ENCODE peak calls at places on chromosomes 4 and X, in ten cellular contexts. J, K, N, P, H, W, Q, V, U and D are unnamed samples.

GRCh38 chr4:100789991-100790390 is 272.2 kb upstream of the EMCN start:
- DNase-seq in J (no peak), K (no peak), N (no peak), P (no peak), H (no peak), W (no peak), Q (no peak), V (no peak), U (no peak), D (no peak)

GRCh38 chr4:42306221-42307109 is 90.8 kb upstream of the SHISA3 start:
- DNase-seq in J (no peak), K (no peak), N (no peak), P (no peak), H (peak; percentile 5), W (no peak), Q (no peak), V (no peak), U (no peak), D (no peak)

GRCh38 chr4:54585321-54586000 is 72.3 kb upstream of the KIT start:
- DNase-seq in J (no peak), K (no peak), N (no peak), P (no peak), H (no peak), W (no peak), Q (no peak), V (no peak), U (peak; percentile 62), D (no peak)

GRCh38 chr4:134627386-134627785 is 425.8 kb upstream of the PABPC4L start:
- DNase-seq in J (no peak), K (peak; percentile 82), N (no peak), P (no peak), H (no peak), W (no peak), Q (no peak), V (no peak), U (no peak), D (no peak)

GRCh38 chr4:10105920-10106319 is 10.7 kb downstream of the WDR1 start:
- DNase-seq in J (no peak), K (no peak), N (no peak), P (no peak), H (no peak), W (no peak), Q (no peak), V (no peak), U (no peak), D (no peak)

GRCh38 chr4:33996075-33996718 is 2248.1 kb downstream of the ARAP2 start:
- DNase-seq in J (no peak), K (no peak), N (no peak), P (no peak), H (no peak), W (no peak), Q (no peak), V (no peak), U (peak; percentile 0), D (no peak)

GRCh38 chr4:52091811-52092210 is 40.7 kb downstream of the SPATA18 start:
- DNase-seq in J (no peak), K (no peak), N (no peak), P (no peak), H (no peak), W (no peak), Q (no peak), V (no peak), U (peak; percentile 62), D (no peak)

GRCh38 chr4:153988446-153988845 is 199.6 kb upstream of the SFRP2 start:
- DNase-seq in J (no peak), K (no peak), N (no peak), P (no peak), H (no peak), W (no peak), Q (no peak), V (no peak), U (no peak), D (no peak)

GRCh38 chrX:114889454-114889853 is 128.0 kb downstream of the IL13RA2 start:
- DNase-seq in J (no peak), K (no peak), N (no peak), P (no peak), H (no peak), W (no peak), Q (no peak), V (no peak), U (no peak), D (no peak)

GRCh38 chrX:154979671-154980070 is 42.9 kb downstream of the F8 start:
- DNase-seq in J (no peak), K (no peak), N (no peak), P (no peak), H (no peak), W (no peak), Q (no peak), V (no peak), U (no peak), D (no peak)

GRCh38 chr4:109979932-109980717 is 67.4 kb downstream of the EGF start:
- DNase-seq in J (peak; percentile 5), K (no peak), N (no peak), P (no peak), H (no peak), W (no peak), Q (no peak), V (no peak), U (peak; percentile 78), D (no peak)

GRCh38 chrX:136619889-136620505 is 28.0 kb upstream of the CD40LG start:
- DNase-seq in J (no peak), K (no peak), N (no peak), P (no peak), H (no peak), W (no peak), Q (no peak), V (no peak), U (no peak), D (no peak)

GRCh38 chr4:10058371-10058770 is 37.1 kb upstream of the SLC2A9 start:
- DNase-seq in J (no peak), K (no peak), N (no peak), P (no peak), H (no peak), W (no peak), Q (no peak), V (no peak), U (no peak), D (no peak)

GRCh38 chr4:54281060-54281781 is 52.1 kb downstream of the PDGFRA start:
- DNase-seq in J (peak; percentile 20), K (peak; percentile 82), N (peak; percentile 92), P (peak; percentile 90), H (peak; percentile 89), W (peak; percentile 75), Q (peak; percentile 95), V (peak; percentile 80), U (peak; percentile 93), D (peak; percentile 96)

GRCh38 chr4:37882665-37883296 is 8.1 kb upstream of the TBC1D1 start:
- DNase-seq in J (peak; percentile 2), K (no peak), N (no peak), P (no peak), H (no peak), W (no peak), Q (peak; percentile 70), V (no peak), U (no peak), D (no peak)

GRCh38 chr4:165476214-165477098 is 97.6 kb downstream of the CPE start:
- DNase-seq in J (peak; percentile 6), K (no peak), N (no peak), P (no peak), H (peak; percentile 27), W (no peak), Q (no peak), V (no peak), U (peak; percentile 2), D (no peak)

GRCh38 chrX:123851010-123851409 is 8.8 kb upstream of the XIAP start:
- DNase-seq in J (no peak), K (no peak), N (no peak), P (no peak), H (no peak), W (no peak), Q (no peak), V (no peak), U (no peak), D (no peak)

GRCh38 chr4:172547724-172548123 is 620.9 kb upstream of the GALNT7 start:
- DNase-seq in J (peak; percentile 2), K (no peak), N (no peak), P (no peak), H (no peak), W (no peak), Q (no peak), V (no peak), U (no peak), D (no peak)

GRCh38 chr4:120658772-120659171 is 263.8 kb downstream of the PRDM5 start:
- DNase-seq in J (no peak), K (no peak), N (no peak), P (no peak), H (no peak), W (no peak), Q (no peak), V (no peak), U (no peak), D (no peak)

GRCh38 chr4:101200561-101200960 is 146.8 kb downstream of the PPP3CA start:
- DNase-seq in J (peak; percentile 89), K (no peak), N (no peak), P (no peak), H (no peak), W (no peak), Q (no peak), V (no peak), U (peak; percentile 98), D (no peak)

GRCh38 chr4:74531952-74532794 is 87.2 kb downstream of the AREG start:
- DNase-seq in J (peak; percentile 90), K (no peak), N (no peak), P (no peak), H (no peak), W (no peak), Q (no peak), V (no peak), U (peak; percentile 87), D (no peak)

GRCh38 chrX:23699636-23700194 is 32.4 kb downstream of the PRDX4 start:
- DNase-seq in J (no peak), K (no peak), N (no peak), P (no peak), H (peak; percentile 56), W (no peak), Q (no peak), V (no peak), U (peak; percentile 14), D (no peak)
- TF ChIP-seq CTCF in J (no peak), K (no peak), N (no peak), P (no peak), H (no peak), W (no peak), Q (no peak), V (no peak), U (no peak), D (no peak)

GRCh38 chr4:5465956-5466355 is 242.4 kb downstream of the EVC2 start:
- DNase-seq in J (no peak), K (no peak), N (no peak), P (no peak), H (no peak), W (no peak), Q (peak; percentile 49), V (no peak), U (no peak), D (peak; percentile 25)
- H3K4me1 ChIP-seq in J (no peaks in the 10 kb centered on the region), K (no peaks in the 10 kb centered on the region), N (no peaks in the 10 kb centered on the region), P (no peaks in the 10 kb centered on the region), H (no peaks in the 10 kb centered on the region), W (no peaks in the 10 kb centered on the region), Q (no peaks in the 10 kb centered on the region), V (no peaks in the 10 kb centered on the region), U (peaks cover 7% of the 10 kb centered on the region), D (no peaks in the 10 kb centered on the region)

GRCh38 chr4:57080781-57081650 is 29.2 kb downstream of the IGFBP7 start:
- DNase-seq in J (peak; percentile 84), K (peak; percentile 82), N (no peak), P (no peak), H (peak; percentile 30), W (no peak), Q (no peak), V (no peak), U (peak; percentile 98), D (peak; percentile 90)
- TF ChIP-seq CTCF in J (no peak), K (no peak), N (no peak), P (no peak), H (no peak), W (no peak), Q (no peak), V (no peak), U (no peak), D (no peak)

GRCh38 chr4:143352720-143353119 is 16.0 kb downstream of the GAB1 start:
- DNase-seq in J (no peak), K (no peak), N (no peak), P (no peak), H (no peak), W (no peak), Q (no peak), V (no peak), U (no peak), D (no peak)
- H3K4me1 ChIP-seq in J (peaks cover 25% of the 10 kb centered on the region), K (peaks cover 21% of the 10 kb centered on the region), N (peaks cover 70% of the 10 kb centered on the region), P (peaks cover 69% of the 10 kb centered on the region), H (peaks cover 63% of the 10 kb centered on the region), W (peaks cover 75% of the 10 kb centered on the region), Q (peaks cover 61% of the 10 kb centered on the region), V (peaks cover 53% of the 10 kb centered on the region), U (peaks cover 24% of the 10 kb centered on the region), D (peaks cover 19% of the 10 kb centered on the region)